ENCODE peak calls at places on chromosomes 7 and 10, in five cellular contexts. N, W, P, J and D are unnamed samples.

GRCh38 chr10:119268871-119269506 is 61.6 kb downstream of the GRK5 start:
- DNase-seq in N (no peak), W (peak; percentile 30), P (peak; percentile 93), J (peak; percentile 76), D (no peak)

GRCh38 chr7:377069-378040 is 87.4 kb downstream of the FOXL3 start:
- DNase-seq in N (no peak), W (peak; percentile 40), P (no peak), J (no peak), D (no peak)

GRCh38 chr10:98587156-98587555 is 140.4 kb upstream of the HPS1 start:
- DNase-seq in N (no peak), W (no peak), P (peak; percentile 72), J (no peak), D (no peak)

GRCh38 chr10:86585037-86585725 is 63.6 kb upstream of the WAPL start:
- DNase-seq in N (peak; percentile 57), W (peak; percentile 77), P (peak; percentile 72), J (peak; percentile 44), D (peak; percentile 80)

GRCh38 chr7:32062150-32062549 is 8.1 kb downstream of the PDE1C start:
- DNase-seq in N (peak; percentile 16), W (peak; percentile 56), P (peak; percentile 65), J (no peak), D (peak; percentile 64)

GRCh38 chr10:121935702-121936101 is 7.9 kb upstream of the ATE1 start:
- DNase-seq in N (no peak), W (no peak), P (no peak), J (no peak), D (peak; percentile 73)

GRCh38 chr10:15227611-15228372 is 59.3 kb upstream of the NMT2 start:
- DNase-seq in N (peak; percentile 44), W (no peak), P (no peak), J (no peak), D (no peak)

GRCh38 chr10:34189830-34190229 is 625.3 kb downstream of the PARD3 start:
- DNase-seq in N (no peak), W (no peak), P (no peak), J (no peak), D (no peak)

GRCh38 chr10:9853405-9854010 is 1164.2 kb upstream of the CELF2 start:
- DNase-seq in N (no peak), W (no peak), P (peak; percentile 1), J (no peak), D (no peak)

GRCh38 chr10:118045842-118046490 is 775 bp downstream of the RAB11FIP2 start:
- DNase-seq in N (peak; percentile 45), W (peak; percentile 67), P (peak; percentile 56), J (no peak), D (peak; percentile 35)

GRCh38 chr7:36506820-36507219 is 117.2 kb downstream of the ANLN start:
- DNase-seq in N (peak; percentile 21), W (no peak), P (peak; percentile 35), J (no peak), D (no peak)

GRCh38 chr7:137579913-137580640 is 236.5 kb upstream of the PTN start:
- DNase-seq in N (peak; percentile 84), W (no peak), P (peak; percentile 83), J (no peak), D (no peak)
- H3K27ac ChIP-seq in N (peak overlapping the region; percentile 68), W (no peak overlapping the region), P (peak overlapping the region; percentile 74), J (no peak overlapping the region), D (no peak overlapping the region)

DNA sequence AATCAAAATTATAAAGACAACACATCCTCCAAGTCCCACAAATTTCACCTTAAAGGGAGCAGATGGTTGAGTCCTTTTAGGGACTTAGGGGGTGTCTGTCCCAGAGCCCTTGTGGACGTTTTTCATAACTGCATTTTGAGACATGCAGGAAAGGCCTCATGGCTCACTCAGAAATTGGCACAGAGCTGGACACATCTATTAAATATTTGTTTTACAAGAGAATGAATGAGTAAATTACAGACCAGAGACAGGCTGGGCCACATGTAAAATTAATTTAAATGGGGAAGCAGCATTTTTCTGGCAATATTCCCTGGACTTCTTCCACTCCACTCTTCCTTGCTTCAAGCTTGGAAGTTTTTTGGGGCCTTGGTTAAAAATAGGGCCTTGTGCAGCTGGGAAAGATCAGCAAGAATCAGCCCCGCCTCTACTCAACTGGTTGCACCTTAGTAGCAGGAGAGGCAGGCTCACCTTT is 20.0 kb downstream of the LAMB1 start:
- DNase-seq in N (peak; percentile 91), W (no peak), P (no peak), J (no peak), D (peak; percentile 39)
- H3K27ac ChIP-seq in N (no peak overlapping the region), W (no peak overlapping the region), P (peak overlapping the region; percentile 47), J (no peak overlapping the region), D (peak overlapping the region; percentile 45)

GRCh38 chr10:18240185-18240882 is 100.1 kb downstream of the CACNB2 start:
- DNase-seq in N (no peak), W (no peak), P (no peak), J (no peak), D (no peak)
- H3K27ac ChIP-seq in N (no peak overlapping the region), W (peak overlapping the region; percentile 39), P (no peak overlapping the region), J (no peak overlapping the region), D (no peak overlapping the region)

GRCh38 chr10:5012595-5012994 is 8.9 kb upstream of the AKR1C2 start:
- DNase-seq in N (no peak), W (no peak), P (no peak), J (no peak), D (no peak)

GRCh38 chr10:5018150-5018549 is 14.5 kb upstream of the AKR1C2 start:
- DNase-seq in N (peak; percentile 75), W (no peak), P (no peak), J (no peak), D (no peak)

GRCh38 chr10:5013385-5013784 is 9.7 kb upstream of the AKR1C2 start:
- DNase-seq in N (no peak), W (no peak), P (no peak), J (no peak), D (no peak)

GRCh38 chr10:5014936-5015335 is 11.3 kb upstream of the AKR1C2 start:
- DNase-seq in N (no peak), W (no peak), P (peak; percentile 4), J (no peak), D (no peak)
- H3K27ac ChIP-seq in N (no peak overlapping the region), W (no peak overlapping the region), P (no peak overlapping the region), J (no peak overlapping the region), D (no peak overlapping the region)

DNA sequence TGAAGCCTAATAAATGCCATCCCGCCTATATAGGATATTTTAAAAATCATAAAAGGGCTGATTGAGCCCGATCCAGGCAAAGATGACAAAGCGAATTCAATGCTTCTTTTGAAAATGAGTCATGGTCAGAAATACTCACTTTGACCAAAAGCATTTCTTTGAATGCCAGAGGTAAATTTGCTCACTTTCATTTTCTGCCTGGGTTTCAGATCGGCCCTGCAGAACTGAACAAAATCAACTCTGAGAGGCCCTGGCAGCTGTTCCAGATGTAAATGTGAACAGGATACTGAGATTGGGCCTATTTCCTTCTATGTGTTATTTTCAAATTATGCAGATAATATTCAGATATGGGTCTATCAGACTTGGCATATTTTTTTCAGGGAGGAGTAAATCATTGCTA is 114.8 kb upstream of the ARID5B start:
- DNase-seq in N (peak; percentile 86), W (no peak), P (peak; percentile 78), J (no peak), D (no peak)
- H3K27ac ChIP-seq in N (peak overlapping the region; percentile 57), W (peak overlapping the region; percentile 57), P (peak overlapping the region; percentile 56), J (no peak overlapping the region), D (no peak overlapping the region)

DNA sequence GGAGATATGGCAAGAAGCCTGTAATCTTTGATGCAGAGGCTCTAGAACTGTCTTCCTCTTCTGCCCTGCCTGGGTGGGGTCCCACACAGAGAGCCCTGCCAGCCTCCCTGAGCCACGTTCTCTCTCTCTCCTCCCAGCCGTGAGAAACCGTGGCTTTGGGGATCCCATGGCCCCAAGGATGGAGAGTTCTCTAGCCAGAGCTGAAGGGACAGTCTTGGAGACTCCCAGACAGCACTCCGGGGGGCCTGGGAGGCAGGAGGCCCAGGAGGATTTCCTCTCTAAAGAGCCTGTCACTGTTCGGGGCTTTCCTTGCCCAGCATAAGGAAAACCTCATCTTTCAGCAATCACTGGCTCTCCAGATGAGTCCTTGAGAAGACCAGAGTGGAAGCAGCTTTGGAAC is 227.1 kb downstream of the ARHGAP12 start:
- DNase-seq in N (no peak), W (no peak), P (no peak), J (no peak), D (no peak)
- H3K27ac ChIP-seq in N (no peak overlapping the region), W (peak overlapping the region; percentile 64), P (no peak overlapping the region), J (no peak overlapping the region), D (no peak overlapping the region)